ENCODE peak calls at places on chromosome 1, in four cellular contexts. T is HEK293T, Q is NCI-H774, H is ELF-1. O is an unnamed sample.

GRCh38 chr1:217528271-217528670 is 102.6 kb downstream of the GPATCH2 start:
- DNase-seq in T (no peak), H (no peak), Q (no peak), O (no peak)

GRCh38 chr1:152743371-152744145 is 14.3 kb upstream of the KPRP start:
- DNase-seq in Q (no peak), H (no peak), T (no peak), O (no peak)

GRCh38 chr1:113792986-113793385 is 19.3 kb downstream of the RSBN1 start:
- DNase-seq in T (no peak), Q (no peak), H (no peak), O (no peak)

GRCh38 chr1:15684468-15685283 is 556 bp downstream of the PLEKHM2 start:
- DNase-seq in H (peak), Q (no peak), T (peak), O (no peak)

GRCh38 chr1:153443486-153443885 is 17.0 kb downstream of the S100A7 start:
- DNase-seq in Q (no peak), T (no peak), H (no peak), O (no peak)

GRCh38 chr1:3441449-3441848 is 13.0 kb upstream of the ARHGEF16 start:
- DNase-seq in H (no peak), Q (no peak), T (no peak), O (no peak)

GRCh38 chr1:29201595-29202051 is 19.9 kb upstream of the SRSF4 start:
- DNase-seq in T (no peak), Q (no peak), H (no peak), O (no peak)

GRCh38 chr1:23743287-23744052 is at the start of gene ELOA:
- DNase-seq in Q (peak), H (peak), T (peak), O (peak)

O was measured in A673.